ENCODE peak calls at places on chromosomes 5 and 9, in five cellular contexts. O, N, A, F and S are unnamed samples.

GRCh38 chr5:115648072-115648471 is 22.2 kb upstream of the TMED7 start:
- DNase-seq in O (no peak), N (no peak), A (peak), F (no peak), S (no peak)

GRCh38 chr9:127835930-127836586 is 18.4 kb downstream of the ENG start:
- DNase-seq in O (no peak), N (no peak), A (no peak), F (no peak), S (peak)

GRCh38 chr9:114382951-114383865 is 4.6 kb downstream of the AKNA start:
- DNase-seq in O (no peak), N (peak), A (no peak), F (no peak), S (peak)

GRCh38 chr9:112532427-112532826 is 45.8 kb downstream of the KIAA1958 start:
- DNase-seq in O (no peak), N (no peak), A (peak), F (peak), S (no peak)

GRCh38 chr5:56264417-56265025 is 31.4 kb upstream of the ANKRD55 start:
- DNase-seq in O (no peak), N (peak), A (no peak), F (peak), S (peak)

GRCh38 chr5:138725885-138726457 is 27.3 kb upstream of the CTNNA1 start:
- DNase-seq in O (no peak), N (no peak), A (peak), F (no peak), S (no peak)

GRCh38 chr5:170306381-170306790 is 8.8 kb upstream of the LCP2 start:
- DNase-seq in O (no peak), N (no peak), A (no peak), F (peak), S (peak)

GRCh38 chr5:178331491-178331981 is 98.9 kb upstream of the PHYKPL start:
- DNase-seq in O (peak), N (no peak), A (peak), F (no peak), S (no peak)

GRCh38 chr5:180159756-180160155 is 49.3 kb downstream of the RASGEF1C start:
- DNase-seq in O (no peak), N (no peak), A (no peak), F (no peak), S (no peak)

GRCh38 chr9:36815023-36815422 is 219.0 kb downstream of the PAX5 start:
- DNase-seq in O (no peak), N (no peak), A (no peak), F (no peak), S (no peak)

GRCh38 chr9:7143801-7144200 is 386.0 kb downstream of the KDM4C start:
- DNase-seq in O (no peak), N (no peak), A (no peak), F (no peak), S (no peak)

GRCh38 chr5:172274951-172275753 is 8.4 kb downstream of the UBTD2 start:
- DNase-seq in O (no peak), N (no peak), A (no peak), F (peak), S (peak)

GRCh38 chr9:134544388-134545212 is 97.0 kb upstream of the COL5A1 start:
- DNase-seq in O (no peak), N (no peak), A (no peak), F (peak), S (no peak)

GRCh38 chr9:124812401-124813016 is 35.6 kb downstream of the OLFML2A start:
- DNase-seq in O (no peak), N (no peak), A (no peak), F (peak), S (peak)

GRCh38 chr5:136058031-136058971 is 29.5 kb downstream of the TGFBI start:
- DNase-seq in O (no peak), N (no peak), A (peak), F (peak), S (no peak)

GRCh38 chr9:35660966-35661413 is 2.9 kb downstream of the CCDC107 start:
- DNase-seq in O (peak), N (no peak), A (no peak), F (peak), S (no peak)

GRCh38 chr5:94196959-94197358 is 421.4 kb downstream of the KIAA0825 start:
- DNase-seq in O (no peak), N (no peak), A (no peak), F (no peak), S (no peak)

GRCh38 chr9:132644251-132644650 is 25.5 kb downstream of the DDX31 start:
- DNase-seq in O (no peak), N (no peak), A (no peak), F (no peak), S (peak)

GRCh38 chr5:111072949-111073682 is 1.6 kb downstream of the TSLP start:
- DNase-seq in O (peak), N (peak), A (peak), F (peak), S (peak)

GRCh38 chr9:136352682-136353081 is 10.9 kb downstream of the DNLZ start:
- DNase-seq in O (no peak), N (no peak), A (no peak), F (peak), S (no peak)

GRCh38 chr9:124392855-124393460 is 22.3 kb downstream of the PSMB7 start:
- DNase-seq in O (no peak), N (no peak), A (no peak), F (peak), S (no peak)

GRCh38 chr5:19733612-19734495 is 254.1 kb downstream of the CDH18 start:
- DNase-seq in O (no peak), N (no peak), A (no peak), F (no peak), S (no peak)

GRCh38 chr5:19739691-19740090 is 248.3 kb downstream of the CDH18 start:
- DNase-seq in O (no peak), N (no peak), A (no peak), F (peak), S (no peak)

GRCh38 chr5:19734706-19735240 is 253.2 kb downstream of the CDH18 start:
- DNase-seq in O (no peak), N (no peak), A (no peak), F (no peak), S (no peak)
- TF ChIP-seq CTCF in O (no peak), N (no peak), A (no peak), F (no peak), S (no peak)

DNA sequence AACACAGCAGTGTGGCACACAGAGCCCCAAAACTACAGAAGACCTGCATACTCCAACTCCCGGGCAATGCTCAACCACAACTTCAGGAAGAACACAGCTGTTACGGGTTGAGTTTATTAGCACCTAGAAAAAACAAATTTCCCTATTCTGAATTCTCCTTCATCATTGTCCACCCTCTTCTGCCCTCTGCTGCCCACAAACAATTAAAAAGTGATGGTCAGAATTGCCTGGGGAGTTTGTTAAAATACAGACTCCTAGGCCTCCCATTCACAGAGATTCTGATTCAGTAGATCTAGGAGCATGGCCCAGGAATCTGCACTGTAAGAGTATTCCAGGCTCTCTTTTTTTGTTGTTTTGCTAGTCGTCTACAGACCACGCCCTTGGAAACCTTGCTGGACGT is 310.6 kb downstream of the NDUFS4 start:
- DNase-seq in O (no peak), N (no peak), A (no peak), F (no peak), S (no peak)
- TF ChIP-seq CTCF in O (no peak), N (no peak), A (peak), F (no peak), S (no peak)

GRCh38 chr5:43313035-43313853 is at the start of gene HMGCS1:
- DNase-seq in O (peak), N (peak), A (peak), F (peak), S (peak)
- TF ChIP-seq CTCF in O (no peak), N (no peak), A (no peak), F (no peak), S (no peak)

DNA sequence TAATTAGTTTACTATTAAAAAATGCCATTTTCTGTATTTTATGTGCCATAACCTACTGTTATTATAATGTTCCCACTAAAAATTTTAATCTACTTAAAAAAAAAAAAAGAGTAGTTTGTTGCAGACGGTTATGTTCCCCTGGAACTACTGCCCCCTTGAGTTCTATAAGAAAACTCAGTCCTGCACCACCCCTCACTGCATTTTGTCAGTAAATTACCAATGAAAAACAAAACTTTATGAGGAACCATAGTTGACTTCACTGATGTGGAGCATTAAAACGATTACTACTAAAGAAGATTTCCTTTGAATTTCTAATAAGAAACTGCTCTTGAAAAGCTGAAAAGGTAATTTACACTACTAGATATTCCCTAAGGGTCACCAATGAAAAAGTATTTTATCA is 288.7 kb downstream of the FBXL17 start:
- DNase-seq in O (no peak), N (peak), A (no peak), F (peak), S (no peak)
- TF ChIP-seq CTCF in O (no peak), N (no peak), A (peak), F (peak), S (peak)

GRCh38 chr9:18233776-18234445 is 240.0 kb upstream of the ADAMTSL1 start:
- DNase-seq in O (no peak), N (no peak), A (no peak), F (no peak), S (no peak)

GRCh38 chr9:18235181-18235908 is 238.6 kb upstream of the ADAMTSL1 start:
- DNase-seq in O (no peak), N (no peak), A (no peak), F (no peak), S (no peak)

GRCh38 chr9:18233311-18233710 is 240.6 kb upstream of the ADAMTSL1 start:
- DNase-seq in O (no peak), N (no peak), A (no peak), F (no peak), S (no peak)

GRCh38 chr9:18228101-18228500 is 245.9 kb upstream of the ADAMTSL1 start:
- DNase-seq in O (no peak), N (no peak), A (no peak), F (no peak), S (no peak)

GRCh38 chr9:18229992-18230676 is 243.8 kb upstream of the ADAMTSL1 start:
- DNase-seq in O (no peak), N (no peak), A (no peak), F (no peak), S (no peak)
- TF ChIP-seq CTCF in O (no peak), N (no peak), A (no peak), F (no peak), S (no peak)

GRCh38 chr9:89408628-89409101 is 89.2 kb downstream of the SEMA4D start:
- DNase-seq in O (no peak), N (no peak), A (no peak), F (no peak), S (peak)

GRCh38 chr9:89411759-89412158 is 86.2 kb downstream of the SEMA4D start:
- DNase-seq in O (no peak), N (no peak), A (no peak), F (no peak), S (no peak)

GRCh38 chr9:89410022-89410421 is 87.9 kb downstream of the SEMA4D start:
- DNase-seq in O (no peak), N (no peak), A (no peak), F (no peak), S (peak)

GRCh38 chr9:89412951-89413350 is 85.0 kb downstream of the SEMA4D start:
- DNase-seq in O (no peak), N (no peak), A (no peak), F (no peak), S (no peak)

GRCh38 chr9:89410709-89411111 is 87.2 kb downstream of the SEMA4D start:
- DNase-seq in O (no peak), N (peak), A (no peak), F (no peak), S (peak)
- TF ChIP-seq CTCF in O (no peak), N (peak), A (no peak), F (no peak), S (peak)

DNA sequence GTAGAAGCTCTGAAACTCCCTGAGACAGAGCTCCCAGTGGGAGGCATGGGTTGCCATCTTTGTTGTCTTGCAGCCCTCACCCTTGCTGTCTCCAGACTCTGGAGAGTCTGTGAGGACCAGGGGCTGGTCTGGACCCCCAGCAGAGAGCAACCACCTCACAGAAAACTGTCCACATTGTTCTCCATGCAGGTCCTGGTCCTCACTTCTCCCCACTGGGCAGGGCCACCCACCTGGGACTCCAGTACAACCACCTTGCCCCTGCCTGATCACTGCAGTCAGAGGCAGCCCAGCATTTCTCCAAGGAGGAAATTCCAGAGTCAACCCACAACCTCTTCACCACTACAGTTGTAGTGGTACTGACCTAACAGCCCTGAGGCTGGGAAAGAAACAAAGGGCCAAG is 285.6 kb upstream of the RPS23 start:
- DNase-seq in O (no peak), N (no peak), A (no peak), F (no peak), S (no peak)
- TF ChIP-seq CTCF in O (no peak), N (no peak), A (no peak), F (no peak), S (no peak)